ENCODE peak calls at places on chromosomes 3 and 15, in nine cellular contexts. O, J, X, L, V, E, Z, F and N are unnamed samples.

GRCh38 chr15:49624046-49624445 is 3.2 kb downstream of the DTWD1 start:
- DNase-seq in O (peak), J (peak), X (no peak), L (no peak), V (no peak), E (no peak), Z (no peak), F (no peak), N (peak)

GRCh38 chr15:52220896-52221660 is 29.9 kb upstream of the GNB5 start:
- DNase-seq in O (no peak), J (no peak), X (no peak), L (no peak), V (no peak), E (no peak), Z (no peak), F (no peak), N (no peak)

GRCh38 chr3:10778492-10779292 is 37.3 kb upstream of the SLC6A11 start:
- DNase-seq in O (no peak), J (no peak), X (no peak), L (no peak), V (no peak), E (no peak), Z (no peak), F (no peak), N (no peak)

GRCh38 chr3:23264413-23264812 is 61.3 kb downstream of the UBE2E2 start:
- DNase-seq in O (peak), J (peak), X (no peak), L (peak), V (no peak), E (no peak), Z (no peak), F (no peak), N (peak)

GRCh38 chr3:41199866-41200668 is 762 bp downstream of the CTNNB1 start:
- DNase-seq in O (no peak), J (peak), X (no peak), L (peak), V (no peak), E (peak), Z (peak), F (peak), N (peak)

GRCh38 chr3:62143843-62144450 is 229.4 kb downstream of the FEZF2 start:
- DNase-seq in O (no peak), J (no peak), X (no peak), L (no peak), V (no peak), E (no peak), Z (no peak), F (no peak), N (no peak)

GRCh38 chr15:28955686-28956421 is 70.1 kb downstream of the APBA2 start:
- DNase-seq in O (peak), J (peak), X (no peak), L (peak), V (no peak), E (no peak), Z (no peak), F (no peak), N (no peak)

GRCh38 chr15:26087881-26088280 is 224.8 kb upstream of the ATP10A start:
- DNase-seq in O (no peak), J (peak), X (no peak), L (no peak), V (no peak), E (no peak), Z (no peak), F (no peak), N (no peak)

GRCh38 chr3:67481126-67481525 is 173.3 kb downstream of the SUCLG2 start:
- DNase-seq in O (no peak), J (no peak), X (no peak), L (no peak), V (no peak), E (no peak), Z (no peak), F (no peak), N (no peak)

GRCh38 chr15:70505971-70506887 is 257.1 kb downstream of the UACA start:
- DNase-seq in O (no peak), J (no peak), X (no peak), L (no peak), V (no peak), E (no peak), Z (no peak), F (no peak), N (peak)

GRCh38 chr3:38281895-38282686 is at the start of gene SLC22A14:
- DNase-seq in O (no peak), J (no peak), X (no peak), L (no peak), V (no peak), E (peak), Z (no peak), F (peak), N (no peak)
- TF ChIP-seq CTCF in O (no peak), J (peak), X (no peak), L (peak), V (no peak), E (no peak), Z (no peak), F (peak), N (no peak)

DNA sequence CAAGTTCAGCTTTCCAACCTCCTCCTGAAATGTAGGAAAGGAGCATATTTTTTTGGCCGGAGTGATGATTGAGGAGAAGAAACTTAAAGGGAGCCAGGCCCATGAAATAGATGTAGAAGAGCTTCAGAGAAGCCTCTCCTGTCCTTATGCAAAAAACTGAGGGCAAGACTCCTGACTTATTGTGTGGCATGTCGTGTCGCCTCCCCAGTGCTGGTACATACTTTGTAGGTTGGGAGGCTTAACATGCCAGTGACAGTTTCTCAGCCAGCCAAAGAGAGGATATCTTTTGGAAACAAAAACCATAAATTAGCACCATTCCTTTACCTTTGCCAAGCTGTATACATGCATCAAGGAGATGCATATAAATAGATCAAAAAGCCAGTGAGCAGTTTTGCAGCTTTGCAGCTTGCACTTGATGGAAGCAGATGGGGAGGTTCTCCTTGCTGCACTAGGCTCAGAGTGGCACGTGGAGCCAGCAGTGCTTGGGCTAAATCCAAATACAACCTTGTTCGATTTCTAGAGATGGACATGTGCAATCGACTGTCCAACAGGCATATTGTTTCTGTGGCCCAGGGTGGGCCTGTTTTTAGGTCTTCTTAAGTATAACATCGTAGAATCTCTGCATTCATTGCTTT is 10.2 kb downstream of the SLCO3A1 start:
- DNase-seq in O (no peak), J (no peak), X (no peak), L (no peak), V (no peak), E (no peak), Z (no peak), F (no peak), N (no peak)
- TF ChIP-seq CTCF in O (no peak), J (no peak), X (no peak), L (no peak), V (no peak), E (no peak), Z (no peak), F (no peak), N (no peak)

GRCh38 chr3:52536369-52537164 is at the start of gene UQCC5:
- DNase-seq in O (peak), J (peak), X (peak), L (peak), V (peak), E (peak), Z (peak), F (peak), N (peak)
- TF ChIP-seq CTCF in O (no peak), J (no peak), X (no peak), L (no peak), V (peak), E (peak), Z (no peak), F (peak), N (no peak)

GRCh38 chr3:77325702-77326101 is 285.8 kb downstream of the ROBO2 start:
- DNase-seq in O (no peak), J (no peak), X (no peak), L (no peak), V (no peak), E (no peak), Z (no peak), F (no peak), N (no peak)
- TF ChIP-seq CTCF in O (no peak), J (no peak), X (no peak), L (no peak), V (no peak), E (no peak), Z (no peak), F (no peak), N (no peak)

GRCh38 chr15:60079210-60079609 is 75.1 kb downstream of the FOXB1 start:
- DNase-seq in O (no peak), J (no peak), X (no peak), L (peak), V (no peak), E (no peak), Z (no peak), F (no peak), N (no peak)
- TF ChIP-seq CTCF in O (peak), J (peak), X (peak), L (peak), V (no peak), E (peak), Z (no peak), F (no peak), N (peak)

DNA sequence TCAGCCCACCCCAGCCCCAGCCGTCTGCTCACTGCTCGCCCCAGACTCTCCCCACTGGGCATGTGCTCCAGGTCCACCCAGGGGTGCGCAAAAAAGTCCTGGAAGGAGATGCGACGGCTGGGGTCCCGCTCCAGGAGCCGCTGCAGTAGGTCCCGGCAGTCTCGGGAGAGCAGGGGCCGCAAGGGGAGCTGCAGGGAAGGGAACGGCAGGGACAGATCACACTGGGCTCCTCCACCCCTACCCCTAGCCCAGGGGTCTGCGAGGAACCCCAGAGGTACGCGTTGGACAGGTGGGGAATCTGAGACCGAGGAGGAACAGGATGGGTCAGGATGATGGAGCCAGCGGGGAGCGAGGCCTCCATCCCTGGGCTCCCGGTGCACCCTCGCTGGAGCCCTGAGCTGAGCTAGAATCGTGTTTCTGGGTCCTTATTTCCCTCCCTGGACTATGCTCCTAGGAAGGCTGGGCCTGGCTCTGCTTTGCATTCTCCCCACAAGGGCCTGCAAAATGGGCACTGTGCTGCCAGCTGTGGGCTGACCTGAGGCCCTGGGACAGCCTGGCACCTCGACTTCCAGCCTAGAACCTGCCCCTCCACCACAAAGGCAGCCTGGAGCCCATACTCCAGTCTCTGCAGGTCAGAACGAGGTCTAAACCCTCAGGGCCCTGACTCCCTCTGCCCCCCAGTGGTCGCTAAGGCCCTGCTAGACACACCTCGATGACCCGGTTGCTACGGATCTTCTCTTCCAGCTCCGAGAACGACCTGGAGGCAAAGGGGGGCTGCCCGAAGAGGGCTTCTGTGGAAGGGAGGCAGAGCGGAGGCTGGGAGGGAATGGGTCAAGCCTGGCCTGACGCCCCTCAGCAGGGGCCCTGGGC is 3.2 kb downstream of the ULK3 start:
- DNase-seq in O (no peak), J (no peak), X (no peak), L (no peak), V (no peak), E (no peak), Z (no peak), F (no peak), N (no peak)
- TF ChIP-seq CTCF in O (no peak), J (no peak), X (peak), L (no peak), V (no peak), E (peak), Z (no peak), F (peak), N (no peak)

DNA sequence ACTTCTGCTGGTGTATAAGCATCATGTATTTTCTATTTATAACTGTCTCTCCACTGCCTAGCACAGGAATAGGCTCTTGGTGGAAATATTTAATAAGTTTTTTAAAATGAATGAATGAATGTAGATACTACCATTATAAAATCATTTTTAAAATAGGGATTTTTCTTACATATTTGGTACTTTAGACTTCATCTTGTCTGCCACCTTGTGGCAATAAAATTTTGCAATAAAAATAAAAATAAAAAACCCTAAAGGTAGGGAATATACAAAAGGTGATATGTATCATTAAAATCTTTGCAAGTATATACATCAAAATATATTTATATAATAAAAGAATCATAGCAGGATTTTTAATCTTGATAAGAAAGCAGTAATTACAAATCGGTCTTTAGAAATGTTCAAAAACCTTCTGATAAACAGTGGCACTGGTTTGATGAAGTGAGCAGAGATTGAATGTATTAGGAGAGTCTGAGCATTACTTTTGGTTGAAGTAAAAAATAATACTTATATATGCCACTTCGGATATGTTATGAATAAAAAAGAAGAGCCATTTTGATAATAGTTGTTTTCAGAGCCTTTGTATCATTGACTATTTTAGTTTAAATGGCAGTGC is 95.2 kb downstream of the SPATA16 start:
- DNase-seq in O (no peak), J (peak), X (no peak), L (peak), V (no peak), E (no peak), Z (no peak), F (no peak), N (peak)
- TF ChIP-seq CTCF in O (no peak), J (peak), X (peak), L (peak), V (no peak), E (no peak), Z (no peak), F (no peak), N (peak)

DNA sequence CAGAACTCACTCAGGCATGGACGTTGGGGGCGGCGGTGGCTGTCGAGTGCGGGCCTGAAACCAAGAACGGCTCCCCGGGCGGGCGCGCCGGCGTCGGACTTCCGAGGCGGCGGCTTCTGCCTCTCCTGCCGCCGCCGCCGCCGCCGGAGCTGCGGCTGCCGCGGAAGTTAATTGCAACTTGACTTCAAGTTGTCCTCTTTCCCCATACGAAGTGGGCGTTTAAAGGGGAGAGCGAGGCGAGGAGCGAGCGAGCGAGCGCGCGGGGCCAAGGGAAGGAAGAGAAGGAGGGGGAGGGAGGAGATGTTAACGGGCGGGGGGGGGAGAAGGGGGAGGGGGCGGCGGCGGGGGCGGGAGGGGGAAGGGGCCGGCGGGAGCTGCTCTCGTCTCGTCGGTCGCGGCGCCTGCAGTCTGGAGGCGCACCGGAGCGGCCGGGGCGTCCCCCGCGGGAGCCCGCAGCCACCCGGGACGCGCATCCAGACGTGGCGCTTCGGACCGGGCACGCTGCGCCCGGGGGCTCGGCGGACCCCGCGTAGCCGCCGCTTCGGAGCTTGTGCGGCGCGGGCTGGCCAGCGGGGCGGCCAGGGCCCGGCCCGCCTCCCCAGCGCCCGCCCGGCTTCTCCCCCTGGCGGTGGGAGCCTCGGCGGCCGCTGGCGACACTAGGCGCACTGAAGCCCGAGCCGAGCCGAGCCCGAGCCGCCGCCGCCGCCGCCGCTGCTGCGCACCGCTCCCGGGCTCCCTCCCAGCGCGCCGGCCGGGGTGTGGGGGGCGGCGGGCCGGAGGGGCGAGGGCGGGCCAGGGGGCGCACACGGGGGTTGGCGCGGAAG is 19.7 kb upstream of the SATB1 start:
- DNase-seq in O (no peak), J (peak), X (no peak), L (peak), V (peak), E (peak), Z (peak), F (peak), N (peak)
- TF ChIP-seq CTCF in O (peak), J (no peak), X (peak), L (peak), V (no peak), E (peak), Z (no peak), F (peak), N (peak)